ENCODE peak calls at places on chromosomes 1 and 21, in seven cellular contexts. B, K, Q, P, M, H and D are unnamed samples. For H3K4me1 and H3K9me3, the result is how much of the 10 kb centered on the place peaks cover.

GRCh38 chr1:245715291-245715701 is 560.5 kb downstream of the KIF26B start:
- DNase-seq in H (no peak), M (no peak), B (no peak), Q (no peak), P (no peak), K (peak), D (no peak)

GRCh38 chr21:26945916-26946315 is 21.0 kb downstream of the ADAMTS5 start:
- DNase-seq in H (peak), P (no peak), B (peak), M (peak), K (no peak), Q (no peak), D (no peak)

GRCh38 chr1:29500041-29500440 is 263.7 kb downstream of the PTPRU start:
- DNase-seq in K (no peak), H (no peak), M (no peak), B (no peak), Q (no peak), P (no peak), D (no peak)

GRCh38 chr1:240800291-240800690 is 188.3 kb upstream of the GREM2 start:
- DNase-seq in Q (no peak), P (no peak), B (no peak), M (no peak), H (no peak), K (peak), D (no peak)

GRCh38 chr1:229141701-229142377 is 129.1 kb upstream of the RAB4A start:
- DNase-seq in B (no peak), Q (no peak), H (no peak), P (no peak), K (no peak), M (no peak), D (no peak)

GRCh38 chr1:53390261-53390660 is 62.4 kb upstream of the LRP8 start:
- DNase-seq in M (peak), B (no peak), Q (no peak), P (no peak), H (peak), K (no peak), D (peak)

GRCh38 chr21:17775431-17776126 is 43.6 kb downstream of the C21orf91 start:
- DNase-seq in Q (no peak), P (peak), M (no peak), K (no peak), B (no peak), H (no peak), D (no peak)

GRCh38 chr1:101261629-101262028 is 24.8 kb downstream of the S1PR1 start:
- DNase-seq in H (no peak), M (no peak), K (peak), B (no peak), P (no peak), Q (no peak), D (no peak)

GRCh38 chr1:36540056-36540455 is 57.3 kb upstream of the CSF3R start:
- DNase-seq in P (no peak), H (no peak), B (no peak), Q (no peak), K (no peak), M (no peak), D (no peak)

GRCh38 chr1:12597792-12598191 is 20.2 kb downstream of the DHRS3 start:
- DNase-seq in P (no peak), M (peak), K (peak), Q (no peak), B (no peak), H (peak), D (peak)

GRCh38 chr1:94255476-94255875 is 18.1 kb upstream of the ARHGAP29 start:
- DNase-seq in Q (no peak), P (no peak), K (peak), B (no peak), H (no peak), M (no peak), D (no peak)

GRCh38 chr1:63890468-63890867 is 116.7 kb downstream of the ROR1 start:
- DNase-seq in K (no peak), M (no peak), B (no peak), P (no peak), Q (no peak), H (no peak), D (no peak)

GRCh38 chr1:182235604-182235951 is 156.0 kb downstream of the GLUL start:
- DNase-seq in M (no peak), P (no peak), H (no peak), B (no peak), K (no peak), Q (no peak), D (no peak)

GRCh38 chr1:23742670-23743286 is 493 bp upstream of the ELOA start:
- DNase-seq in K (peak), H (no peak), M (no peak), Q (no peak), B (no peak), P (no peak), D (peak)

GRCh38 chr1:50873458-50874187 is 86.4 kb downstream of the FAF1 start:
- DNase-seq in B (no peak), P (peak), K (peak), M (peak), H (peak), Q (peak), D (peak)

GRCh38 chr1:175804556-175804955 is 61.2 kb upstream of the TNR start:
- DNase-seq in P (no peak), H (no peak), B (no peak), M (no peak), K (no peak), Q (no peak), D (no peak)

GRCh38 chr1:153271711-153272110 is 12.2 kb downstream of the LORICRIN start:
- DNase-seq in H (no peak), P (no peak), K (no peak), Q (no peak), M (no peak), B (no peak), D (no peak)

GRCh38 chr1:147292635-147293251 is 50.3 kb downstream of the CHD1L start:
- DNase-seq in B (no peak), Q (peak), P (no peak), M (no peak), K (peak), H (no peak), D (no peak)

GRCh38 chr1:62437273-62437945 is 560 bp downstream of the USP1 start:
- DNase-seq in Q (peak), P (peak), H (no peak), M (no peak), K (no peak), B (no peak), D (no peak)

GRCh38 chr1:73674945-73675561 is 522.9 kb downstream of the LRRIQ3 start:
- DNase-seq in Q (peak), M (no peak), B (no peak), H (no peak), K (peak), P (no peak), D (no peak)

GRCh38 chr1:17998889-17999288 is 108.7 kb upstream of the IGSF21 start:
- DNase-seq in M (no peak), Q (no peak), K (peak), B (no peak), P (no peak), H (no peak), D (no peak)

GRCh38 chr1:32696041-32696440 is 6.5 kb downstream of the SYNC start:
- DNase-seq in M (no peak), B (no peak), H (no peak), K (no peak), Q (no peak), P (no peak), D (no peak)

GRCh38 chr21:45110873-45111624 is 36.7 kb downstream of the ADARB1 start:
- DNase-seq in P (no peak), B (no peak), H (no peak), Q (no peak), K (no peak), M (no peak), D (no peak)

GRCh38 chr1:72937905-72938304 is 655.6 kb upstream of the NEGR1 start:
- DNase-seq in Q (no peak), K (no peak), H (no peak), B (no peak), M (no peak), P (no peak), D (no peak)

GRCh38 chr1:43991476-43992231 is at the start of gene CCDC24:
- DNase-seq in H (peak), Q (peak), B (peak), P (peak), K (peak), M (peak), D (peak)

GRCh38 chr1:41479000-41479807 is 5.3 kb downstream of the EDN2 start:
- DNase-seq in P (no peak), H (peak), B (peak), M (peak), Q (peak), K (no peak), D (peak)

GRCh38 chr1:210291786-210292275 is 36.9 kb upstream of the HHAT start:
- DNase-seq in B (no peak), P (no peak), K (no peak), M (no peak), Q (peak), H (no peak), D (no peak)
- H3K27ac ChIP-seq in B (peak), P (no peak), K (no peak), M (peak), Q (no peak), H (peak), D (no peak)

DNA sequence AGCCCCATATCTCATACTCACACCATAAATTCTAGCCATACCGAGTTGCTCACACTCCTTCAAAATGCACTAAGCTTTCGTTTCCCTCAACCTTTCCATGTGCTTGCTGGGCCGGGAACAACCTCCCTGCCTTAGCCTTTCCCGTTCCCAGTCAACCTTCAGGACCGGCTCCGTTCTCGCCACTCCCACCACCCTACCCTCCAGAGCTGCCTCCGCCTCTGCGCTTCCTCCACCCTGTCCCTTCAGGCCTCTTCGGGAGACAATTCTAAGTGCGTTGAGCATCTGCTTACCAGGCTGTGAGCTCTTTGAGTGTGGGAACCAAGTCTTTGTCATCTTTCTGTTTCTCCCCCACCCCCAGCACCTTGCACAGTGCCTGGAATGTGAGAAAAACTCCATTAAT is 31.6 kb downstream of the KCNN3 start:
- DNase-seq in K (no peak), Q (no peak), B (no peak), M (no peak), P (no peak), H (no peak), D (no peak)
- H3K4me1 ChIP-seq in K (under half), Q (under half), B (under half), M (half or more), P (under half), H (half or more), D (under half)

GRCh38 chr1:107432108-107432507 is 291.3 kb downstream of the NTNG1 start:
- DNase-seq in K (no peak), H (no peak), P (no peak), B (no peak), M (no peak), Q (peak), D (no peak)
- H3K9me3 ChIP-seq in K (under half), H (under half), P (under half), B (under half), M (under half), Q (under half), D (under half)

GRCh38 chr1:230463326-230463725 is 37.2 kb upstream of the PGBD5 start:
- DNase-seq in H (no peak), M (no peak), Q (no peak), P (no peak), B (no peak), K (no peak), D (no peak)
- H3K27ac ChIP-seq in H (no peak), M (no peak), Q (no peak), P (no peak), B (no peak), K (no peak), D (peak)